ENCODE peak calls at places on chromosomes 6 and 20, in ten cellular contexts. V is A549, C is ascending aorta, G is Peyer's patch, L is WERI-Rb-1, R is heart right ventricle, P is cardiac muscle cell, O is endothelial cell, U is epithelial cell of esophagus, E is H1. A is an unnamed sample.

GRCh38 chr6:106194949-106195919 is 109.1 kb downstream of the PRDM1 start:
- DNase-seq in V (no peak), C (no peak), G (no peak), L (no peak), R (no peak), P (no peak), O (no peak), U (peak), E (no peak), A (no peak)

GRCh38 chr6:129860901-129861665 is at the start of gene TMEM244:
- DNase-seq in V (no peak), C (no peak), G (no peak), L (peak), R (no peak), P (peak), O (no peak), U (peak), E (no peak), A (no peak)

GRCh38 chr6:88165087-88165876 is 865 bp downstream of the CNR1 start:
- DNase-seq in V (no peak), C (no peak), G (no peak), L (no peak), R (no peak), P (no peak), O (no peak), U (no peak), E (no peak), A (no peak)

GRCh38 chr6:162195441-162195840 is 532.1 kb downstream of the PRKN start:
- DNase-seq in V (no peak), C (no peak), G (no peak), L (no peak), R (no peak), P (no peak), O (no peak), U (no peak), E (no peak), A (no peak)

GRCh38 chr20:12012241-12013222 is 94.8 kb downstream of the BTBD3 start:
- DNase-seq in V (peak), C (no peak), G (no peak), L (peak), R (no peak), P (peak), O (peak), U (peak), E (peak), A (no peak)

GRCh38 chr6:134402372-134402984 is 84.6 kb upstream of the SGK1 start:
- DNase-seq in V (no peak), C (no peak), G (no peak), L (no peak), R (no peak), P (no peak), O (no peak), U (no peak), E (no peak), A (no peak)

GRCh38 chr6:170130201-170130621 is 160.7 kb downstream of the DLL1 start:
- DNase-seq in V (no peak), C (no peak), G (no peak), L (no peak), R (peak), P (no peak), O (no peak), U (no peak), E (no peak), A (no peak)

GRCh38 chr6:93419304-93420162 is at the start of gene EPHA7:
- DNase-seq in V (peak), C (peak), G (peak), L (peak), R (peak), P (peak), O (peak), U (peak), E (peak), A (no peak)

GRCh38 chr20:36929290-36929689 is 22.2 kb downstream of the SAMHD1 start:
- DNase-seq in V (no peak), C (no peak), G (no peak), L (no peak), R (no peak), P (no peak), O (no peak), U (peak), E (no peak), A (no peak)

GRCh38 chr6:22600059-22600458 is 30.7 kb downstream of the HDGFL1 start:
- DNase-seq in V (no peak), C (no peak), G (no peak), L (no peak), R (no peak), P (no peak), O (no peak), U (no peak), E (no peak), A (no peak)

GRCh38 chr6:139923964-139924475 is 549.6 kb upstream of the CITED2 start:
- DNase-seq in V (no peak), C (no peak), G (no peak), L (no peak), R (no peak), P (no peak), O (no peak), U (peak), E (no peak), A (no peak)

GRCh38 chr6:35048031-35048613 is 93.0 kb downstream of the TCP11 start:
- DNase-seq in V (no peak), C (no peak), G (peak), L (peak), R (no peak), P (peak), O (no peak), U (no peak), E (no peak), A (no peak)

GRCh38 chr6:35044145-35044745 is 96.9 kb downstream of the TCP11 start:
- DNase-seq in V (no peak), C (no peak), G (no peak), L (no peak), R (no peak), P (no peak), O (no peak), U (peak), E (no peak), A (no peak)

GRCh38 chr20:62603021-62603906 is 39.0 kb upstream of the SLCO4A1 start:
- DNase-seq in V (no peak), C (peak), G (no peak), L (no peak), R (peak), P (no peak), O (no peak), U (peak), E (no peak), A (peak)

GRCh38 chr6:158669145-158670035 is 19.5 kb downstream of the SYTL3 start:
- DNase-seq in V (no peak), C (no peak), G (no peak), L (no peak), R (no peak), P (no peak), O (no peak), U (peak), E (no peak), A (no peak)

GRCh38 chr6:32947552-32948465 is 5.1 kb downstream of the HLA-DMA start:
- DNase-seq in V (no peak), C (no peak), G (no peak), L (peak), R (no peak), P (peak), O (peak), U (peak), E (peak), A (no peak)

GRCh38 chr20:3409417-3409816 is 1.9 kb upstream of the DNAAF9 start:
- DNase-seq in V (no peak), C (no peak), G (no peak), L (no peak), R (no peak), P (no peak), O (no peak), U (no peak), E (no peak), A (no peak)

GRCh38 chr6:37102299-37103168 is 67.4 kb upstream of the PIM1 start:
- DNase-seq in V (peak), C (peak), G (peak), L (peak), R (peak), P (peak), O (peak), U (peak), E (peak), A (peak)
- TF ChIP-seq CTCF in V (no peak), C (no peak), G (peak), L (no peak), R (no peak), P (no peak), O (no peak), U (no peak), E (no peak), A (no peak)

GRCh38 chr6:154448448-154449096 is 61.9 kb downstream of the CNKSR3 start:
- DNase-seq in V (peak), C (no peak), G (no peak), L (peak), R (no peak), P (peak), O (no peak), U (peak), E (no peak), A (no peak)
- TF ChIP-seq CTCF in V (no peak), C (peak), G (peak), L (peak), R (no peak), P (peak), O (no peak), U (peak), E (no peak), A (no peak)

GRCh38 chr6:52087498-52087999 is at the start of gene PKHD1:
- DNase-seq in V (peak), C (no peak), G (no peak), L (no peak), R (no peak), P (peak), O (no peak), U (peak), E (no peak), A (no peak)
- TF ChIP-seq CTCF in V (peak), C (peak), G (peak), L (peak), R (peak), P (no peak), O (peak), U (peak), E (no peak), A (no peak)

DNA sequence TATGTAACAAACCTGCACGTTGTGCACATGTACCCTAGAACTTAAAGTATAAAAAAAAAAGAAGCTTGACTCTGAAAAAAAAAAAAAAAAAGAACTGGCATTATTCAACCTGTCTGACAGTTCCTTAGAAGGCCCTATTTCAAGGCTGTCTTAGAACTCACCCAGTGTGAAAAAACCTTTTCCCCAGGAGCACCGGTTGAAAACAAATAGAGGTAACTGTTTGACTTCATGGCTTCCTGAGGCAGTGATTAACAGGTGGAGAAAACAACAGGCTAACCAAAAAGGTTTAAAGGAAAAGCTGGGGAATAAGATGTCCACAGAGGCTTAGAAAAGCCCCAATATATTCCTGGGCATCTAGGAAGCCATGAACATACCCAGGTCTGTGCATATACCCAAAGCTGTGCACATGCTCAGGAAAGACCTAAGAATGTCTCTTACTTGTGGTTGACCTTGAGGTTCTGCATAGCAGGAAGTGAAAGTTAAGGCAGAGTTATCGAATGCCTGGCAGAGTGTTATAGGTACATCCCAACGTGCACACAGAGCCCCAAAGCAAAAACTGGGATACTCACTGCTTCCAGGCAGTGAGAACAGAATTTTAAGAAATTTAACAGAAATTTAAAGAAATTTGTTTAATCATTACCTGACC is 7.0 kb downstream of the UQCC1 start:
- DNase-seq in V (no peak), C (no peak), G (no peak), L (no peak), R (no peak), P (no peak), O (no peak), U (no peak), E (no peak), A (no peak)
- TF ChIP-seq CTCF in V (no peak), C (no peak), G (no peak), L (no peak), R (no peak), P (no peak), O (no peak), U (no peak), E (no peak), A (no peak)